ENCODE peak calls at places on chromosomes 2 and 18, in six cellular contexts. T is T-helper 2 cell; O is bronchial epithelial cell; Z is HTR-8/SVneo; Y is stimulated activated CD8-positive, alpha-beta memory T cell treated with anti-CD3 and anti-CD28 coated beads, Interleukin-15, amount 100 ng/mL, for 24 hours; R is head of caudate nucleus. N is an unnamed sample.

GRCh38 chr18:47912794-47913594 is 17.5 kb downstream of the SMAD2 start:
- DNase-seq in Z (no peak), T (no peak), O (no peak), Y (no peak), R (no peak), N (no peak)

GRCh38 chr2:120722211-120722602 is 13.5 kb upstream of the GLI2 start:
- DNase-seq in R (no peak), Z (no peak), O (no peak), T (no peak), Y (no peak), N (no peak)

GRCh38 chr2:166234112-166234846 is 106.5 kb upstream of the SCN1A start:
- DNase-seq in T (no peak), R (no peak), Z (peak; percentile 17), Y (no peak), O (peak; percentile 65), N (no peak)

GRCh38 chr2:99975386-99975785 is 167.0 kb downstream of the AFF3 start:
- DNase-seq in O (peak; percentile 87), Y (no peak), R (no peak), T (no peak), Z (no peak), N (no peak)

GRCh38 chr2:46519265-46519664 is 39.9 kb downstream of the TMEM247 start:
- DNase-seq in Y (no peak), Z (no peak), O (no peak), R (no peak), T (no peak), N (no peak)

GRCh38 chr2:45570671-45571334 is 40.3 kb downstream of the SRBD1 start:
- DNase-seq in R (no peak), Z (no peak), O (no peak), T (no peak), Y (no peak), N (peak; percentile 15)

GRCh38 chr2:65386340-65386739 is 46.1 kb downstream of the SPRED2 start:
- DNase-seq in Z (no peak), Y (no peak), T (no peak), R (no peak), O (no peak), N (peak; percentile 45)

GRCh38 chr2:67437132-67437531 is 40.0 kb downstream of the ETAA1 start:
- DNase-seq in T (no peak), R (no peak), Z (peak; percentile 33), Y (no peak), O (peak; percentile 73), N (no peak)

GRCh38 chr2:24898122-24899109 is 21.6 kb downstream of the ADCY3 start:
- DNase-seq in R (no peak), Z (no peak), Y (no peak), O (no peak), T (no peak), N (no peak)

GRCh38 chr2:190791347-190791982 is 89.2 kb upstream of the GLS start:
- DNase-seq in Z (peak; percentile 27), O (peak; percentile 86), Y (no peak), T (peak; percentile 13), R (peak; percentile 38), N (peak; percentile 64)

GRCh38 chr18:60950634-60951033 is 382.6 kb upstream of the CDH20 start:
- DNase-seq in R (no peak), O (no peak), Y (no peak), T (no peak), Z (no peak), N (no peak)

GRCh38 chr2:1803217-1804115 is 59.2 kb upstream of the PXDN start:
- DNase-seq in T (no peak), Y (no peak), O (no peak), R (no peak), Z (no peak), N (no peak)

GRCh38 chr2:237574894-237575868 is 8.8 kb downstream of the PRLH start:
- DNase-seq in R (no peak), T (no peak), O (peak; percentile 82), Z (no peak), Y (no peak), N (no peak)

GRCh38 chr2:241857572-241858121 is 1.0 kb downstream of the PDCD1 start:
- DNase-seq in Y (no peak), R (no peak), O (no peak), Z (no peak), T (no peak), N (no peak)

GRCh38 chr2:156476516-156477206 is 40.5 kb downstream of the GPD2 start:
- DNase-seq in R (no peak), O (peak; percentile 74), Z (peak; percentile 12), T (no peak), Y (no peak), N (no peak)

GRCh38 chr2:1612391-1613077 is 131.8 kb downstream of the PXDN start:
- DNase-seq in T (no peak), O (no peak), Z (no peak), R (no peak), Y (no peak), N (no peak)

GRCh38 chr2:127261835-127262234 is 32.1 kb downstream of the ERCC3 start:
- DNase-seq in O (no peak), Y (no peak), T (no peak), Z (no peak), R (no peak), N (no peak)

GRCh38 chr2:23662941-23663729 is 263.8 kb downstream of the ATAD2B start:
- DNase-seq in Z (no peak), O (no peak), T (no peak), R (no peak), Y (no peak), N (no peak)

GRCh38 chr18:3189884-3190283 is 29.9 kb downstream of the MYOM1 start:
- DNase-seq in Z (no peak), T (no peak), Y (no peak), R (no peak), O (peak; percentile 63), N (no peak)

GRCh38 chr2:149375801-149376349 is 45.5 kb downstream of the LYPD6 start:
- DNase-seq in R (no peak), O (no peak), Z (no peak), T (no peak), Y (no peak), N (no peak)

GRCh38 chr2:185161701-185162100 is 563.4 kb downstream of the ZNF804A start:
- DNase-seq in Z (no peak), O (no peak), T (no peak), Y (no peak), R (no peak), N (peak; percentile 67)

GRCh38 chr2:237877576-237878307 is 18.3 kb downstream of the RAMP1 start:
- DNase-seq in O (no peak), R (no peak), T (no peak), Y (no peak), Z (no peak), N (no peak)

GRCh38 chr2:27152102-27152795 is 3.4 kb downstream of the TCF23 start:
- DNase-seq in Y (no peak), O (no peak), Z (no peak), T (no peak), R (no peak), N (no peak)

GRCh38 chr18:31420032-31420431 is 27.5 kb upstream of the DSG3 start:
- DNase-seq in Y (no peak), Z (no peak), R (no peak), T (no peak), O (no peak), N (no peak)

GRCh38 chr2:99881901-99882591 is 260.3 kb downstream of the AFF3 start:
- DNase-seq in Z (peak; percentile 73), R (no peak), T (no peak), O (peak; percentile 5), Y (no peak), N (no peak)

GRCh38 chr2:929011-929735 is 21.5 kb upstream of the SNTG2 start:
- DNase-seq in Z (no peak), T (no peak), O (no peak), R (no peak), Y (no peak), N (no peak)